ENCODE peak calls at places on chromosome 4, in seven cellular contexts. V is ovary, I is H54, P is body of pancreas, Q is Peyer's patch, S is K562, L is IMR-90. B is an unnamed sample.

GRCh38 chr4:119570401-119570800 is 58.2 kb downstream of the PDE5A start:
- DNase-seq in V (no peak), I (no peak), P (no peak), Q (no peak), S (no peak), L (peak), B (no peak)

GRCh38 chr4:18518098-18518497 is 496.5 kb upstream of the LCORL start:
- DNase-seq in V (no peak), I (no peak), P (no peak), Q (no peak), S (no peak), L (no peak), B (no peak)

GRCh38 chr4:152045781-152046571 is 285.2 kb upstream of the GATB start:
- DNase-seq in V (peak), I (no peak), P (peak), Q (no peak), S (peak), L (no peak), B (peak)

GRCh38 chr4:85970535-85970934 is 389.3 kb downstream of the MAPK10 start:
- DNase-seq in V (no peak), I (no peak), P (no peak), Q (no peak), S (no peak), L (no peak), B (no peak)

GRCh38 chr4:103996637-103997036 is 276.9 kb upstream of the TACR3 start:
- DNase-seq in V (no peak), I (peak), P (peak), Q (no peak), S (no peak), L (no peak), B (no peak)

GRCh38 chr4:8580321-8581093 is at the start of gene GPR78:
- DNase-seq in V (peak), I (no peak), P (peak), Q (no peak), S (peak), L (peak), B (peak)

GRCh38 chr4:88177981-88178632 is 19.7 kb upstream of the ABCG2 start:
- DNase-seq in V (no peak), I (peak), P (no peak), Q (no peak), S (peak), L (peak), B (peak)

GRCh38 chr4:173448103-173448502 is 49.2 kb upstream of the SCRG1 start:
- DNase-seq in V (peak), I (no peak), P (peak), Q (no peak), S (no peak), L (peak), B (no peak)

GRCh38 chr4:2977116-2978097 is 14.0 kb downstream of the GRK4 start:
- DNase-seq in V (no peak), I (no peak), P (no peak), Q (no peak), S (peak), L (peak), B (no peak)

GRCh38 chr4:100190643-100191600 is 654 bp upstream of the DDIT4L start:
- DNase-seq in V (peak), I (no peak), P (peak), Q (no peak), S (no peak), L (peak), B (no peak)

GRCh38 chr4:67327245-67327860 is 217.9 kb downstream of the CENPC start:
- DNase-seq in V (peak), I (peak), P (peak), Q (peak), S (peak), L (peak), B (peak)

GRCh38 chr4:185357220-185357619 is 38.5 kb downstream of the LRP2BP start:
- DNase-seq in V (no peak), I (no peak), P (no peak), Q (no peak), S (no peak), L (no peak), B (no peak)

GRCh38 chr4:142169216-142169615 is 532.8 kb downstream of the IL15 start:
- DNase-seq in V (no peak), I (no peak), P (no peak), Q (no peak), S (no peak), L (no peak), B (no peak)

GRCh38 chr4:118787844-118788380 is 48.0 kb downstream of the SEC24D start:
- DNase-seq in V (no peak), I (no peak), P (no peak), Q (no peak), S (no peak), L (no peak), B (no peak)

GRCh38 chr4:47383829-47384427 is 79.6 kb downstream of the COMMD8 start:
- DNase-seq in V (no peak), I (no peak), P (no peak), Q (no peak), S (peak), L (peak), B (peak)

GRCh38 chr4:150217192-150217591 is 138.9 kb downstream of the DCLK2 start:
- DNase-seq in V (no peak), I (no peak), P (no peak), Q (no peak), S (no peak), L (peak), B (no peak)

GRCh38 chr4:85496933-85497332 is 22.0 kb downstream of the ARHGAP24 start:
- DNase-seq in V (no peak), I (no peak), P (no peak), Q (no peak), S (no peak), L (peak), B (no peak)

GRCh38 chr4:186169333-186169941 is 21.9 kb upstream of the CYP4V2 start:
- DNase-seq in V (no peak), I (no peak), P (no peak), Q (no peak), S (no peak), L (no peak), B (no peak)

GRCh38 chr4:123832173-123833026 is 435.8 kb downstream of the SPRY1 start:
- DNase-seq in V (no peak), I (peak), P (peak), Q (no peak), S (no peak), L (peak), B (no peak)

GRCh38 chr4:81632581-81633247 is 161.0 kb upstream of the RASGEF1B start:
- DNase-seq in V (no peak), I (no peak), P (no peak), Q (no peak), S (no peak), L (no peak), B (no peak)

GRCh38 chr4:110945600-110945999 is 322.7 kb upstream of the PITX2 start:
- DNase-seq in V (no peak), I (no peak), P (no peak), Q (no peak), S (no peak), L (no peak), B (no peak)

GRCh38 chr4:102657206-102657605 is 103.6 kb downstream of the MANBA start:
- DNase-seq in V (no peak), I (no peak), P (no peak), Q (no peak), S (no peak), L (no peak), B (no peak)

DNA sequence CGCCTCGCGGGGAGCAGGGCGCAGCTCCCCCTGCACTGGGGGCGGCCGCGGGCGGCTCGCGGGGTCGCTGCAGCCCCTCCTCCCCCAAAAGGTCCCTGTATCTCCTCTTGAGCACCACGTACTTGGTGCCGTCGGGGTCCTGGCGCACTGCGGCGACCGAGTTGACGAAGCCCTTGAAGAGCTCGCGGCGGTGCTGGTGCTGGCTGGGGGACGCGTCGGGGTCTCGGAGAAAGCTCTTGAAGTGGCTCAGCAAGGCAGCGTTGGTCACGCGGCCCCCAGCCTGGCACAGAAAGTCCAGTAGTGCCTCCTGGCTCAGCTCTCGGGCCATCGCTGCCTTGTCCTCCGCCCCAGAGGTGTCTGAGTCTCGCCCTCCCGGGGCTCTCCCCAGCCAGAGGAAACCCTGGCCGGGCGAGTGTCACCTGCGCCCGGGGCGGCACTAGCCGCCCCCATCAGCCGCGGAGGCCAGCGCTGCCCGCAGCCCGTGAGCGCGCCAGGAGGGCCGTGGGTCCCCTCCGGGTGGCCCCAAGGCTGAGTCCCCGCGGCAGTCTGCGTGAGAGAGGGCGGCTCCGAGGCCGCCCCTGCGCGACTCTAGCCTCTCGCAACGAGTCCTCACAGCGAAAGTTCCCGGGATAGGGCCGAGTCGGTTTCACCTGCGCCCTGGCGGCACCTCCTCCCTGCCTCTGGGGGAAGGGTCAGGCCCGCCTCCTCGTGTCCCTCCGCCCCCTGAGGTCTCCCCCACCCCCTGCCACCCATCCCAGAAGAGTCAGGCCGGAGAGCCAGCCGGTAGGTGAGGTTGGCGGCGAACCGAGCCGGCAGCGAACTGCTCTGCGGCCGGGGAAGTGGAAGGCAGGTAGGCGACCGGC is at the start of gene SOWAHB:
- DNase-seq in V (peak), I (no peak), P (peak), Q (no peak), S (no peak), L (no peak), B (no peak)
- TF ChIP-seq POLR2A in V (no peak), I (no peak), P (peak), Q (peak), S (no peak), L (no peak), B (no peak)

GRCh38 chr4:158670975-158671664 is 567 bp downstream of the C4orf46 start:
- DNase-seq in V (peak), I (peak), P (peak), Q (peak), S (peak), L (peak), B (peak)
- TF ChIP-seq POLR2A in V (no peak), I (peak), P (no peak), Q (no peak), S (no peak), L (no peak), B (no peak)

GRCh38 chr4:78776729-78777555 is 792 bp downstream of the BMP2K start:
- DNase-seq in V (no peak), I (peak), P (peak), Q (peak), S (peak), L (peak), B (peak)
- TF ChIP-seq POLR2A in V (no peak), I (no peak), P (no peak), Q (peak), S (peak), L (no peak), B (peak)

DNA sequence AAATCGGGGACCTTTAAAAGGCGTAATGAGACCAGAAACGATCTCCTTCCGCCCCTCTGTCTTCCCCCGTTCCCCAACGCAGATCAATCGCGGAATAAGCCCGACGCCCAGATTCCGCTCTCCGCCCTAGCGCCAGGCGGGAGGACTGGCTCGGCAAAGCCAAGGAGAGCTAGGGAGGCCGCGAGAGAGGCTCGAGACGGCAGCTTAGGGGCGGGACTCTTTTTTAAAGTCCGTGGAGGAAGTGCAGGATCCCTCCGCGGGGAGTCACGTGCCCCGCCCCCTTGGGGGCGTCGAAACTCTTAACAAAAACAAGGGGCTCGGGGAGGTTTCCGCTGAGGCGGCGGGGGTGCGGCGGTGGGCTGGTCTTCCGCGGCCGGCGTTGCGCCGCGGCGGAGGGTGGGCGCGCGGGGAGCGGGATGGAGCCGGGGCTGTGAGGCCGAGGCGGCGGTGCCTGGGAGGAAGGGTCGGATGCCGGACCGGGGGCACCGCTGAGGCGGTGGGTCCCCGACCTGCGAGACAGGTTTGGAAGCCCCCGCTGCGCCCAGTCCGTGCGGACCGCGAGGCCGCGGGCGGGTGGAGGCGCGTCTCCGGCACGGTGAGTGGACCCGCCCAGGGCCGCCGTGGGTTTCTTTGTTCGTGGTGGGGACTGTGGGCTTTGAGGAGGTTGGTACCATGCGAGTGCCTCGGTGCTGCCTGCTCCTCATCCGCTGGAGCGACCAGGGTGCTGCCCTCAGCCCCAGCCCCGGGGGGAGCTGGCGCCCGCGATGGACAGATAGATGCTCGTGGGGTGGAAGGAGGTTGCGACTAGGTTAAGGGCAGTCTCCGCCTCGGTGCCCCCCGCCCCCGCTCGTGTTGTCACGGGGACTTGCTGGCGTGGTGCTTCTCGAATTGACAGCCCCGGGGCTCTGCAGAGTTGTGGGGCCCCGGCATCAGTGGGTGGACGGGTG is at the start of gene CCNG2:
- DNase-seq in V (peak), I (peak), P (peak), Q (peak), S (peak), L (peak), B (peak)
- TF ChIP-seq POLR2A in V (peak), I (no peak), P (peak), Q (peak), S (no peak), L (peak), B (peak)

GRCh38 chr4:25233737-25234389 is at the start of gene PI4K2B:
- DNase-seq in V (peak), I (peak), P (peak), Q (peak), S (peak), L (peak), B (peak)
- TF ChIP-seq POLR2A in V (peak), I (peak), P (peak), Q (peak), S (peak), L (peak), B (peak)

DNA sequence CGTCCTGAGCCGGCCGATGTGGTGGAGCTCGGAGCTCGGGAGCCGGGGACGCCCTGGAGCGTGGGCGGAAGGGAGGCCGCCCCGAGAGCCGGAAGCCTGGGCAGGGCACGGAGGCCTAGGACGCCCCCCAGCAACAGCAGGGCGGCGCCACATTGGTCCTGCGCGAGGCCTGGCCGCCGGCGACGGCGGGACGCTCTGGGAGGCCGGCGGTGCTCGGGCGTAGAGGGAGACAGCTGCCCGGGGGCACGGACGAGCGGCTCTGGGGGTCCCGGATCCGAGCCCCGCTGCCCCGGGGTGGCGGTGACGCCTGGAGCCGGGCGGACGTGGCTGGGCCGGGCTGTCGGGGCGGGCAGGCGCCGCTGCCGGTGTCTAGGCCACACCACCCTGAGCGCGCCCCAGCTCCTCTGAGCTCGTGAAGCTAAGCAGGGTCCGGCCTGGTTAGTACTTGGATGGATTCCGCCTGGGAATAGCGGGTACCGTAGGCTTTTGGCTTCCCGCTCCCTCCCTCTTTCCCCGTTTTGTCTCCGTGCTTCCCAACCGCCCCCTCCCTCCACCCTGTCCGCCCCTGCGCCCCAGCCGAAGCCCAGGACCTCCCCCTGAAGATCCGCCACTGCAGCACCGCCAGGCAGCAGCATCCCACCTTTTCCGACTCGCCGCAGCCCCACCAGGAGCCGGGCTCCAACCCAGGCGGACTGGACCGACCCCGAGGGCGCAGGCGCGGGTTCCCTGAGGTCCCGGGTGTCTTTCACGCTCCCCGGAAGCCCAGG is 12.1 kb downstream of the FRG2 start:
- DNase-seq in V (no peak), I (no peak), P (no peak), Q (no peak), S (peak), L (no peak), B (no peak)
- TF ChIP-seq POLR2A in V (no peak), I (no peak), P (no peak), Q (no peak), S (no peak), L (no peak), B (no peak)

GRCh38 chr4:122635205-122635604 is 14.3 kb upstream of the IL21 start:
- DNase-seq in V (no peak), I (no peak), P (no peak), Q (no peak), S (no peak), L (no peak), B (no peak)

GRCh38 chr4:122636697-122637096 is 15.8 kb upstream of the IL21 start:
- DNase-seq in V (no peak), I (no peak), P (no peak), Q (no peak), S (no peak), L (no peak), B (no peak)

GRCh38 chr4:122639181-122639580 is 18.3 kb upstream of the IL21 start:
- DNase-seq in V (no peak), I (no peak), P (no peak), Q (no peak), S (no peak), L (no peak), B (no peak)

GRCh38 chr4:122632396-122633143 is 11.7 kb upstream of the IL21 start:
- DNase-seq in V (no peak), I (no peak), P (no peak), Q (no peak), S (no peak), L (peak), B (no peak)

GRCh38 chr4:122633211-122633610 is 12.3 kb upstream of the IL21 start:
- DNase-seq in V (no peak), I (no peak), P (no peak), Q (no peak), S (no peak), L (no peak), B (no peak)
- TF ChIP-seq POLR2A in V (no peak), I (no peak), P (no peak), Q (no peak), S (no peak), L (no peak), B (no peak)

DNA sequence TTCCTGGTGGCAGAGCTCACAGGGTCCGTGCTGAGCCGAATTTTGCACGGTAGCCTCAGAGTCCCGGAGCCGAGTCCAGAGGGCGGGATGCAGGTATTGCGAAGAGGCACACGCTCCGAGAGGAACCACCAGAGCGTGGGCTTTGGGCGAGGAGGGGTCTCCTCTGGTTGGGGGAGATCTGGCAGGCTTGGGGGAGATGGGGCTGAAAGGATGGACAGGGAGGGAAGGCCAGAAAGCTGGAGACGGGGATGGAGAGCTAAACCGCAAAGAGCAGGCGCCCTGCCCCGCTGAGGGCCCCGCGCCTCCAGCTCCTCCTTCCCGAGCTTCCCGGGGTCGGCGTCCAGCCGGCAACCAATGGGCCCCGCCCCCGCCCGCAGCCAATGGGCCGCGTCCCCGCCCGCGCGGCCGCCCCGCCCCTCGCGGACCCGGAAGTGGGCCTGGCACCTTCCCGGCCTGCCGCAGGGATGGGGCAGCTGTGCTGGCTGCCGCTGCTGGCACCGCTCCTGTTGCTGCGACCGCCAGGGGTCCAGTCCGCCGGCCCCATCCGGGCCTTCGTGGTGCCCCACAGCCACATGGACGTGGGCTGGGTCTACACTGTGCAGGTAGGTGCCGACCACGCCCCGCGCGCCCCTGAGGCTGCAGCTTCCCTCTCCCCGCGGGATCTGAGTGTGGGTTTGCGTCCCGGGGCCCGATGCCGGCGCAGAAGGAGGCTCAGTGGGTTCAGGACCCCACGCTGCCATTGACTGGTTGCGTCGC is at the start of gene MAN2B2:
- DNase-seq in V (peak), I (peak), P (peak), Q (peak), S (peak), L (peak), B (peak)
- TF ChIP-seq POLR2A in V (peak), I (peak), P (peak), Q (peak), S (peak), L (peak), B (peak)

B was measured in erythroblast.